ENCODE peak calls at places on chromosome 7, in seven cellular contexts. I is psoas muscle, K is esophagus squamous epithelium, Z is lower lobe of right lung, X is BJ, M is HCT116, J is suprapubic skin. U is an unnamed sample.

GRCh38 chr7:12174931-12175330 is 36.2 kb upstream of the TMEM106B start:
- DNase-seq in M (no peak), Z (no peak), K (no peak), X (no peak), I (no peak), J (no peak), U (no peak)

GRCh38 chr7:129784783-129785456 is 167.8 kb downstream of the UBE2H start:
- DNase-seq in I (no peak), M (no peak), Z (no peak), J (no peak), K (no peak), X (no peak), U (no peak)

GRCh38 chr7:24979470-24979862 is 512 bp downstream of the OSBPL3 start:
- DNase-seq in K (peak), X (no peak), I (peak), Z (peak), M (no peak), J (peak), U (peak)

GRCh38 chr7:146740039-146740438 is 623.4 kb downstream of the CNTNAP2 start:
- DNase-seq in M (no peak), I (no peak), Z (no peak), J (no peak), X (no peak), K (no peak), U (no peak)

GRCh38 chr7:156549636-156550035 is 90.9 kb upstream of the RNF32 start:
- DNase-seq in Z (no peak), X (no peak), J (no peak), I (no peak), K (no peak), M (no peak), U (no peak)

GRCh38 chr7:20835111-20835750 is 48.5 kb upstream of the SP8 start:
- DNase-seq in I (no peak), X (no peak), K (no peak), Z (no peak), J (no peak), M (no peak), U (no peak)

GRCh38 chr7:110407706-110408105 is 683.2 kb upstream of the LRRN3 start:
- DNase-seq in X (no peak), K (no peak), M (no peak), I (no peak), Z (no peak), J (no peak), U (peak)

GRCh38 chr7:73732397-73732796 is 6.2 kb downstream of the ABHD11 start:
- DNase-seq in J (no peak), I (no peak), M (no peak), K (no peak), X (no peak), Z (no peak), U (no peak)

GRCh38 chr7:2613926-2614613 is 17.7 kb upstream of the TTYH3 start:
- DNase-seq in K (no peak), Z (peak), I (peak), J (no peak), X (no peak), M (no peak), U (peak)

GRCh38 chr7:36045275-36045674 is 107.8 kb upstream of the EEPD1 start:
- DNase-seq in Z (no peak), I (no peak), X (peak), M (no peak), K (no peak), J (no peak), U (peak)

GRCh38 chr7:11516328-11516727 is 315.7 kb downstream of the THSD7A start:
- DNase-seq in J (no peak), I (no peak), Z (no peak), K (no peak), X (no peak), M (no peak), U (no peak)

GRCh38 chr7:7970113-7970619 is 1.6 kb downstream of the GLCCI1 start:
- DNase-seq in X (no peak), J (no peak), Z (no peak), M (no peak), I (no peak), K (no peak), U (no peak)

GRCh38 chr7:70355591-70356323 is 757.5 kb downstream of the AUTS2 start:
- DNase-seq in I (no peak), K (no peak), J (no peak), X (no peak), M (no peak), Z (no peak), U (no peak)

GRCh38 chr7:30888783-30889182 is 22.9 kb upstream of the AQP1 start:
- DNase-seq in K (no peak), I (no peak), M (no peak), X (peak), Z (no peak), J (no peak), U (peak)
- TF ChIP-seq CTCF in K (no peak), I (no peak), M (no peak), X (peak), Z (no peak), J (no peak), U (no peak)

GRCh38 chr7:127873151-127873550 is 158.1 kb downstream of the LRRC4 start:
- DNase-seq in K (no peak), X (no peak), Z (no peak), M (no peak), J (no peak), I (no peak), U (no peak)

GRCh38 chr7:127872122-127872521 is 159.1 kb downstream of the LRRC4 start:
- DNase-seq in Z (no peak), I (no peak), X (no peak), M (no peak), K (no peak), J (no peak), U (no peak)

GRCh38 chr7:127874049-127874636 is 157.1 kb downstream of the LRRC4 start:
- DNase-seq in K (no peak), X (no peak), J (no peak), M (no peak), Z (no peak), I (no peak), U (no peak)

GRCh38 chr7:127871226-127871625 is 160.0 kb downstream of the LRRC4 start:
- DNase-seq in X (no peak), I (no peak), K (no peak), M (no peak), J (no peak), Z (no peak), U (no peak)

GRCh38 chr7:127870231-127870907 is 160.9 kb downstream of the LRRC4 start:
- DNase-seq in I (no peak), K (no peak), M (no peak), J (no peak), Z (no peak), X (no peak), U (no peak)
- H3K4me3 ChIP-seq in I (no peak), K (no peak), M (no peak), J (no peak), Z (no peak), X (no peak), U (no peak)

GRCh38 chr7:142586611-142587010 is 162.7 kb upstream of the PRSS1 start:
- DNase-seq in K (no peak), Z (no peak), X (no peak), J (no peak), I (no peak), M (no peak), U (no peak)

GRCh38 chr7:142590077-142590476 is 159.2 kb upstream of the PRSS1 start:
- DNase-seq in I (no peak), Z (no peak), J (no peak), X (no peak), K (no peak), M (no peak), U (no peak)

GRCh38 chr7:142584765-142585164 is 164.5 kb upstream of the PRSS1 start:
- DNase-seq in I (no peak), J (no peak), X (no peak), M (no peak), Z (no peak), K (no peak), U (peak)

GRCh38 chr7:142585425-142585824 is 163.8 kb upstream of the PRSS1 start:
- DNase-seq in M (no peak), Z (no peak), X (no peak), I (no peak), J (no peak), K (no peak), U (no peak)

GRCh38 chr7:142587578-142588191 is 161.6 kb upstream of the PRSS1 start:
- DNase-seq in X (no peak), Z (no peak), J (no peak), I (no peak), M (peak), K (no peak), U (peak)
- TF ChIP-seq CTCF in X (peak), Z (peak), J (no peak), I (peak), M (peak), K (no peak), U (peak)

GRCh38 chr7:76260171-76260703 is 42.2 kb upstream of the HSPB1 start:
- DNase-seq in I (no peak), M (peak), J (no peak), Z (no peak), X (no peak), K (no peak), U (peak)
- H3K4me3 ChIP-seq in I (peak), M (no peak), J (peak), Z (peak), X (peak), K (no peak), U (peak)

GRCh38 chr7:30469303-30469702 is 9.3 kb downstream of the NOD1 start:
- DNase-seq in K (no peak), J (peak), Z (peak), I (peak), M (peak), X (peak), U (peak)
- TF ChIP-seq CTCF in K (no peak), J (peak), Z (peak), I (peak), M (peak), X (peak), U (peak)